ENCODE peak calls at places on chromosomes 6 and 20, in nine cellular contexts. One of them, this sample, is unnamed.

GRCh38 chr20:46084805-46085792 is 4.7 kb downstream of the NCOA5 start:
- DNase-seq in KG1: no peak
- DNase-seq in effector memory CD8-positive, alpha-beta T cell: no peak
- DNase-seq in NCI-H1930: peak
- DNase-seq in stimulated activated CD4-positive, alpha-beta T cell treated with anti-CD3 and anti-CD28 coated beads, Interleukin-2, amount 100 ng/mL, for 48 hours: no peak
- DNase-seq in foreskin fibroblast: peak
- DNase-seq in GM03348: peak
- DNase-seq in HEK293T: no peak
- DNase-seq in left cardiac atrium: no peak
- DNase-seq in this sample: no peak

GRCh38 chr20:23034721-23035671 is at the start of gene SSTR4:
- DNase-seq in KG1: no peak
- DNase-seq in effector memory CD8-positive, alpha-beta T cell: no peak
- DNase-seq in NCI-H1930: no peak
- DNase-seq in stimulated activated CD4-positive, alpha-beta T cell treated with anti-CD3 and anti-CD28 coated beads, Interleukin-2, amount 100 ng/mL, for 48 hours: no peak
- DNase-seq in foreskin fibroblast: no peak
- DNase-seq in GM03348: no peak
- DNase-seq in HEK293T: no peak
- DNase-seq in left cardiac atrium: no peak
- DNase-seq in this sample: no peak

GRCh38 chr20:61760321-61761112 is 305.2 kb downstream of the TAF4 start:
- DNase-seq in KG1: no peak
- DNase-seq in effector memory CD8-positive, alpha-beta T cell: no peak
- DNase-seq in NCI-H1930: no peak
- DNase-seq in stimulated activated CD4-positive, alpha-beta T cell treated with anti-CD3 and anti-CD28 coated beads, Interleukin-2, amount 100 ng/mL, for 48 hours: no peak
- DNase-seq in foreskin fibroblast: no peak
- DNase-seq in GM03348: no peak
- DNase-seq in HEK293T: no peak
- DNase-seq in left cardiac atrium: no peak
- DNase-seq in this sample: no peak

GRCh38 chr6:22826961-22827360 is 257.6 kb downstream of the HDGFL1 start:
- DNase-seq in KG1: no peak
- DNase-seq in effector memory CD8-positive, alpha-beta T cell: no peak
- DNase-seq in NCI-H1930: no peak
- DNase-seq in stimulated activated CD4-positive, alpha-beta T cell treated with anti-CD3 and anti-CD28 coated beads, Interleukin-2, amount 100 ng/mL, for 48 hours: no peak
- DNase-seq in foreskin fibroblast: no peak
- DNase-seq in GM03348: no peak
- DNase-seq in HEK293T: no peak
- DNase-seq in left cardiac atrium: no peak
- DNase-seq in this sample: no peak

GRCh38 chr6:27608916-27609883 is 136.3 kb upstream of the ZNF184 start:
- DNase-seq in KG1: no peak
- DNase-seq in effector memory CD8-positive, alpha-beta T cell: no peak
- DNase-seq in NCI-H1930: no peak
- DNase-seq in stimulated activated CD4-positive, alpha-beta T cell treated with anti-CD3 and anti-CD28 coated beads, Interleukin-2, amount 100 ng/mL, for 48 hours: no peak
- DNase-seq in foreskin fibroblast: peak
- DNase-seq in GM03348: peak
- DNase-seq in HEK293T: peak
- DNase-seq in left cardiac atrium: no peak
- DNase-seq in this sample: no peak

GRCh38 chr6:17417817-17418216 is 24.4 kb downstream of the CAP2 start:
- DNase-seq in KG1: no peak
- DNase-seq in effector memory CD8-positive, alpha-beta T cell: no peak
- DNase-seq in NCI-H1930: no peak
- DNase-seq in stimulated activated CD4-positive, alpha-beta T cell treated with anti-CD3 and anti-CD28 coated beads, Interleukin-2, amount 100 ng/mL, for 48 hours: no peak
- DNase-seq in foreskin fibroblast: peak
- DNase-seq in GM03348: peak
- DNase-seq in HEK293T: no peak
- DNase-seq in left cardiac atrium: no peak
- DNase-seq in this sample: no peak

GRCh38 chr20:57818418-57818817 is 108.6 kb upstream of the PMEPA1 start:
- DNase-seq in KG1: no peak
- DNase-seq in effector memory CD8-positive, alpha-beta T cell: no peak
- DNase-seq in NCI-H1930: no peak
- DNase-seq in stimulated activated CD4-positive, alpha-beta T cell treated with anti-CD3 and anti-CD28 coated beads, Interleukin-2, amount 100 ng/mL, for 48 hours: no peak
- DNase-seq in foreskin fibroblast: no peak
- DNase-seq in GM03348: no peak
- DNase-seq in HEK293T: no peak
- DNase-seq in left cardiac atrium: no peak
- DNase-seq in this sample: no peak

GRCh38 chr20:58659841-58660240 is 8.8 kb downstream of the STX16 start:
- DNase-seq in KG1: no peak
- DNase-seq in effector memory CD8-positive, alpha-beta T cell: no peak
- DNase-seq in NCI-H1930: peak
- DNase-seq in stimulated activated CD4-positive, alpha-beta T cell treated with anti-CD3 and anti-CD28 coated beads, Interleukin-2, amount 100 ng/mL, for 48 hours: no peak
- DNase-seq in foreskin fibroblast: no peak
- DNase-seq in GM03348: no peak
- DNase-seq in HEK293T: no peak
- DNase-seq in left cardiac atrium: no peak
- DNase-seq in this sample: no peak

GRCh38 chr6:168441434-168442391 is 729 bp downstream of the SMOC2 start:
- DNase-seq in KG1: no peak
- DNase-seq in effector memory CD8-positive, alpha-beta T cell: no peak
- DNase-seq in NCI-H1930: no peak
- DNase-seq in stimulated activated CD4-positive, alpha-beta T cell treated with anti-CD3 and anti-CD28 coated beads, Interleukin-2, amount 100 ng/mL, for 48 hours: no peak
- DNase-seq in foreskin fibroblast: no peak
- DNase-seq in GM03348: no peak
- DNase-seq in HEK293T: no peak
- DNase-seq in left cardiac atrium: no peak
- DNase-seq in this sample: no peak

GRCh38 chr6:105189026-105189680 is 9.3 kb upstream of the POPDC3 start:
- DNase-seq in KG1: no peak
- DNase-seq in effector memory CD8-positive, alpha-beta T cell: no peak
- DNase-seq in NCI-H1930: no peak
- DNase-seq in stimulated activated CD4-positive, alpha-beta T cell treated with anti-CD3 and anti-CD28 coated beads, Interleukin-2, amount 100 ng/mL, for 48 hours: no peak
- DNase-seq in foreskin fibroblast: no peak
- DNase-seq in GM03348: no peak
- DNase-seq in HEK293T: no peak
- DNase-seq in left cardiac atrium: no peak
- DNase-seq in this sample: no peak

GRCh38 chr6:29763491-29764289 is 40.5 kb downstream of the HLA-F start:
- DNase-seq in KG1: no peak
- DNase-seq in effector memory CD8-positive, alpha-beta T cell: no peak
- DNase-seq in NCI-H1930: no peak
- DNase-seq in stimulated activated CD4-positive, alpha-beta T cell treated with anti-CD3 and anti-CD28 coated beads, Interleukin-2, amount 100 ng/mL, for 48 hours: no peak
- DNase-seq in foreskin fibroblast: peak
- DNase-seq in GM03348: peak
- DNase-seq in HEK293T: no peak
- DNase-seq in left cardiac atrium: peak
- DNase-seq in this sample: no peak

GRCh38 chr6:46983007-46983411 is 59.1 kb downstream of the ADGRF1 start:
- DNase-seq in KG1: no peak
- DNase-seq in effector memory CD8-positive, alpha-beta T cell: no peak
- DNase-seq in NCI-H1930: no peak
- DNase-seq in stimulated activated CD4-positive, alpha-beta T cell treated with anti-CD3 and anti-CD28 coated beads, Interleukin-2, amount 100 ng/mL, for 48 hours: no peak
- DNase-seq in foreskin fibroblast: peak
- DNase-seq in GM03348: peak
- DNase-seq in HEK293T: peak
- DNase-seq in left cardiac atrium: no peak
- DNase-seq in this sample: no peak

GRCh38 chr6:115865914-115866313 is 194.8 kb downstream of the FRK start:
- DNase-seq in KG1: no peak
- DNase-seq in effector memory CD8-positive, alpha-beta T cell: no peak
- DNase-seq in NCI-H1930: no peak
- DNase-seq in stimulated activated CD4-positive, alpha-beta T cell treated with anti-CD3 and anti-CD28 coated beads, Interleukin-2, amount 100 ng/mL, for 48 hours: no peak
- DNase-seq in foreskin fibroblast: no peak
- DNase-seq in GM03348: no peak
- DNase-seq in HEK293T: no peak
- DNase-seq in left cardiac atrium: no peak
- DNase-seq in this sample: no peak

GRCh38 chr6:52331793-52332457 is 30.0 kb upstream of the PAQR8 start:
- DNase-seq in KG1: no peak
- DNase-seq in effector memory CD8-positive, alpha-beta T cell: no peak
- DNase-seq in NCI-H1930: no peak
- DNase-seq in stimulated activated CD4-positive, alpha-beta T cell treated with anti-CD3 and anti-CD28 coated beads, Interleukin-2, amount 100 ng/mL, for 48 hours: no peak
- DNase-seq in foreskin fibroblast: no peak
- DNase-seq in GM03348: no peak
- DNase-seq in HEK293T: no peak
- DNase-seq in left cardiac atrium: no peak
- DNase-seq in this sample: no peak

GRCh38 chr20:41222299-41222698 is 85.0 kb downstream of the PLCG1 start:
- DNase-seq in KG1: no peak
- DNase-seq in effector memory CD8-positive, alpha-beta T cell: no peak
- DNase-seq in NCI-H1930: no peak
- DNase-seq in stimulated activated CD4-positive, alpha-beta T cell treated with anti-CD3 and anti-CD28 coated beads, Interleukin-2, amount 100 ng/mL, for 48 hours: no peak
- DNase-seq in foreskin fibroblast: no peak
- DNase-seq in GM03348: no peak
- DNase-seq in HEK293T: no peak
- DNase-seq in left cardiac atrium: no peak
- DNase-seq in this sample: no peak

GRCh38 chr6:158078320-158078719 is 89.7 kb downstream of the SERAC1 start:
- DNase-seq in KG1: no peak
- DNase-seq in effector memory CD8-positive, alpha-beta T cell: no peak
- DNase-seq in NCI-H1930: no peak
- DNase-seq in stimulated activated CD4-positive, alpha-beta T cell treated with anti-CD3 and anti-CD28 coated beads, Interleukin-2, amount 100 ng/mL, for 48 hours: no peak
- DNase-seq in foreskin fibroblast: no peak
- DNase-seq in GM03348: no peak
- DNase-seq in HEK293T: no peak
- DNase-seq in left cardiac atrium: no peak
- DNase-seq in this sample: no peak

GRCh38 chr6:36135053-36135731 is 4.9 kb downstream of the MAPK13 start:
- DNase-seq in KG1: no peak
- DNase-seq in effector memory CD8-positive, alpha-beta T cell: no peak
- DNase-seq in NCI-H1930: no peak
- DNase-seq in stimulated activated CD4-positive, alpha-beta T cell treated with anti-CD3 and anti-CD28 coated beads, Interleukin-2, amount 100 ng/mL, for 48 hours: no peak
- DNase-seq in foreskin fibroblast: no peak
- DNase-seq in GM03348: no peak
- DNase-seq in HEK293T: no peak
- DNase-seq in left cardiac atrium: no peak
- DNase-seq in this sample: no peak

GRCh38 chr6:125232466-125232865 is 69.3 kb downstream of the HDDC2 start:
- DNase-seq in KG1: no peak
- DNase-seq in effector memory CD8-positive, alpha-beta T cell: no peak
- DNase-seq in NCI-H1930: no peak
- DNase-seq in stimulated activated CD4-positive, alpha-beta T cell treated with anti-CD3 and anti-CD28 coated beads, Interleukin-2, amount 100 ng/mL, for 48 hours: no peak
- DNase-seq in foreskin fibroblast: no peak
- DNase-seq in GM03348: peak
- DNase-seq in HEK293T: no peak
- DNase-seq in left cardiac atrium: no peak
- DNase-seq in this sample: no peak

GRCh38 chr6:166313255-166314070 is 5.3 kb upstream of the PRR18 start:
- DNase-seq in KG1: no peak
- DNase-seq in effector memory CD8-positive, alpha-beta T cell: peak
- DNase-seq in NCI-H1930: peak
- DNase-seq in stimulated activated CD4-positive, alpha-beta T cell treated with anti-CD3 and anti-CD28 coated beads, Interleukin-2, amount 100 ng/mL, for 48 hours: peak
- DNase-seq in foreskin fibroblast: no peak
- DNase-seq in GM03348: peak
- DNase-seq in HEK293T: peak
- DNase-seq in left cardiac atrium: no peak
- DNase-seq in this sample: no peak

GRCh38 chr6:89828988-89829590 is 591 bp upstream of the CASP8AP2 start:
- DNase-seq in KG1: peak
- DNase-seq in effector memory CD8-positive, alpha-beta T cell: peak
- DNase-seq in NCI-H1930: no peak
- DNase-seq in stimulated activated CD4-positive, alpha-beta T cell treated with anti-CD3 and anti-CD28 coated beads, Interleukin-2, amount 100 ng/mL, for 48 hours: no peak
- DNase-seq in foreskin fibroblast: no peak
- DNase-seq in GM03348: peak
- DNase-seq in HEK293T: no peak
- DNase-seq in left cardiac atrium: no peak
- DNase-seq in this sample: peak

GRCh38 chr6:112439010-112439409 is 91.9 kb downstream of the RFPL4B start:
- DNase-seq in KG1: no peak
- DNase-seq in effector memory CD8-positive, alpha-beta T cell: no peak
- DNase-seq in NCI-H1930: no peak
- DNase-seq in stimulated activated CD4-positive, alpha-beta T cell treated with anti-CD3 and anti-CD28 coated beads, Interleukin-2, amount 100 ng/mL, for 48 hours: no peak
- DNase-seq in foreskin fibroblast: no peak
- DNase-seq in GM03348: no peak
- DNase-seq in HEK293T: no peak
- DNase-seq in left cardiac atrium: no peak
- DNase-seq in this sample: no peak

GRCh38 chr20:23879328-23879798 is at the start of gene CST5:
- DNase-seq in KG1: no peak
- DNase-seq in effector memory CD8-positive, alpha-beta T cell: no peak
- DNase-seq in NCI-H1930: no peak
- DNase-seq in stimulated activated CD4-positive, alpha-beta T cell treated with anti-CD3 and anti-CD28 coated beads, Interleukin-2, amount 100 ng/mL, for 48 hours: no peak
- DNase-seq in foreskin fibroblast: no peak
- DNase-seq in GM03348: no peak
- DNase-seq in HEK293T: no peak
- DNase-seq in left cardiac atrium: no peak
- DNase-seq in this sample: no peak

GRCh38 chr20:46998497-46999190 is 104.0 kb downstream of the EYA2 start:
- DNase-seq in KG1: no peak
- DNase-seq in effector memory CD8-positive, alpha-beta T cell: no peak
- DNase-seq in NCI-H1930: no peak
- DNase-seq in stimulated activated CD4-positive, alpha-beta T cell treated with anti-CD3 and anti-CD28 coated beads, Interleukin-2, amount 100 ng/mL, for 48 hours: no peak
- DNase-seq in foreskin fibroblast: no peak
- DNase-seq in GM03348: no peak
- DNase-seq in HEK293T: no peak
- DNase-seq in left cardiac atrium: no peak
- DNase-seq in this sample: no peak

GRCh38 chr6:159168536-159169192 is 536 bp upstream of the FNDC1 start:
- DNase-seq in KG1: no peak
- DNase-seq in effector memory CD8-positive, alpha-beta T cell: no peak
- DNase-seq in NCI-H1930: peak
- DNase-seq in stimulated activated CD4-positive, alpha-beta T cell treated with anti-CD3 and anti-CD28 coated beads, Interleukin-2, amount 100 ng/mL, for 48 hours: no peak
- DNase-seq in foreskin fibroblast: peak
- DNase-seq in GM03348: peak
- DNase-seq in HEK293T: peak
- DNase-seq in left cardiac atrium: peak
- DNase-seq in this sample: no peak

GRCh38 chr20:21208999-21209398 is 83.1 kb downstream of the KIZ start:
- DNase-seq in KG1: no peak
- DNase-seq in effector memory CD8-positive, alpha-beta T cell: no peak
- DNase-seq in NCI-H1930: peak
- DNase-seq in stimulated activated CD4-positive, alpha-beta T cell treated with anti-CD3 and anti-CD28 coated beads, Interleukin-2, amount 100 ng/mL, for 48 hours: no peak
- DNase-seq in foreskin fibroblast: no peak
- DNase-seq in GM03348: no peak
- DNase-seq in HEK293T: no peak
- DNase-seq in left cardiac atrium: no peak
- DNase-seq in this sample: no peak

GRCh38 chr20:51612896-51613295 is 70.4 kb upstream of the NFATC2 start:
- DNase-seq in KG1: no peak
- DNase-seq in effector memory CD8-positive, alpha-beta T cell: no peak
- DNase-seq in NCI-H1930: no peak
- DNase-seq in stimulated activated CD4-positive, alpha-beta T cell treated with anti-CD3 and anti-CD28 coated beads, Interleukin-2, amount 100 ng/mL, for 48 hours: no peak
- DNase-seq in foreskin fibroblast: no peak
- DNase-seq in GM03348: no peak
- DNase-seq in HEK293T: no peak
- DNase-seq in left cardiac atrium: no peak
- DNase-seq in this sample: no peak

GRCh38 chr6:16700202-16700997 is 60.9 kb downstream of the ATXN1 start:
- DNase-seq in KG1: peak
- DNase-seq in effector memory CD8-positive, alpha-beta T cell: no peak
- DNase-seq in NCI-H1930: no peak
- DNase-seq in stimulated activated CD4-positive, alpha-beta T cell treated with anti-CD3 and anti-CD28 coated beads, Interleukin-2, amount 100 ng/mL, for 48 hours: no peak
- DNase-seq in foreskin fibroblast: no peak
- DNase-seq in GM03348: peak
- DNase-seq in HEK293T: no peak
- DNase-seq in left cardiac atrium: no peak
- DNase-seq in this sample: peak

GRCh38 chr20:21702553-21703467 is 2.7 kb upstream of the PAX1 start:
- DNase-seq in KG1: no peak
- DNase-seq in effector memory CD8-positive, alpha-beta T cell: no peak
- DNase-seq in NCI-H1930: peak
- DNase-seq in stimulated activated CD4-positive, alpha-beta T cell treated with anti-CD3 and anti-CD28 coated beads, Interleukin-2, amount 100 ng/mL, for 48 hours: peak
- DNase-seq in foreskin fibroblast: peak
- DNase-seq in GM03348: peak
- DNase-seq in HEK293T: peak
- DNase-seq in left cardiac atrium: peak
- DNase-seq in this sample: no peak

GRCh38 chr6:15413558-15414257 is 167.8 kb downstream of the JARID2 start:
- DNase-seq in KG1: no peak
- DNase-seq in effector memory CD8-positive, alpha-beta T cell: no peak
- DNase-seq in NCI-H1930: no peak
- DNase-seq in stimulated activated CD4-positive, alpha-beta T cell treated with anti-CD3 and anti-CD28 coated beads, Interleukin-2, amount 100 ng/mL, for 48 hours: no peak
- DNase-seq in foreskin fibroblast: no peak
- DNase-seq in GM03348: no peak
- DNase-seq in HEK293T: no peak
- DNase-seq in left cardiac atrium: no peak
- DNase-seq in this sample: no peak

GRCh38 chr20:38275815-38276550 is 15.4 kb upstream of the KIAA1755 start:
- DNase-seq in KG1: peak
- DNase-seq in effector memory CD8-positive, alpha-beta T cell: no peak
- DNase-seq in NCI-H1930: no peak
- DNase-seq in stimulated activated CD4-positive, alpha-beta T cell treated with anti-CD3 and anti-CD28 coated beads, Interleukin-2, amount 100 ng/mL, for 48 hours: no peak
- DNase-seq in foreskin fibroblast: peak
- DNase-seq in GM03348: peak
- DNase-seq in HEK293T: no peak
- DNase-seq in left cardiac atrium: no peak
- DNase-seq in this sample: no peak

This sample was measured in CD8-positive, alpha-beta memory T cell.